ENCODE peak calls at places on chromosomes 2 and 18, in nine cellular contexts. One of them, this sample, is unnamed.

GRCh38 chr2:29012211-29012681 is 31.1 kb downstream of the TOGARAM2 start:
- DNase-seq in aorta: no peak
- DNase-seq in fibroblast of lung: no peak
- DNase-seq in spleen: peak; percentile 87
- DNase-seq in endodermal cell: no peak
- DNase-seq in upper lobe of right lung: no peak
- DNase-seq in body of pancreas: peak; percentile 80
- DNase-seq in heart left ventricle: peak; percentile 93
- DNase-seq in BE2C: no peak
- DNase-seq in this sample: peak; percentile 9

GRCh38 chr2:191899442-191899841 is 52.6 kb upstream of the CAVIN2 start:
- DNase-seq in aorta: no peak
- DNase-seq in fibroblast of lung: peak; percentile 91
- DNase-seq in spleen: no peak
- DNase-seq in endodermal cell: no peak
- DNase-seq in upper lobe of right lung: no peak
- DNase-seq in body of pancreas: no peak
- DNase-seq in heart left ventricle: no peak
- DNase-seq in BE2C: no peak
- DNase-seq in this sample: no peak

GRCh38 chr2:127413782-127414743 is 4.2 kb upstream of the PROC start:
- DNase-seq in aorta: no peak
- DNase-seq in fibroblast of lung: peak; percentile 68
- DNase-seq in spleen: no peak
- DNase-seq in endodermal cell: no peak
- DNase-seq in upper lobe of right lung: no peak
- DNase-seq in body of pancreas: no peak
- DNase-seq in heart left ventricle: no peak
- DNase-seq in BE2C: no peak
- DNase-seq in this sample: no peak

GRCh38 chr2:105072039-105072438 is 34.2 kb downstream of the MRPS9 start:
- DNase-seq in aorta: no peak
- DNase-seq in fibroblast of lung: no peak
- DNase-seq in spleen: no peak
- DNase-seq in endodermal cell: no peak
- DNase-seq in upper lobe of right lung: no peak
- DNase-seq in body of pancreas: no peak
- DNase-seq in heart left ventricle: no peak
- DNase-seq in BE2C: no peak
- DNase-seq in this sample: no peak

GRCh38 chr2:96158554-96158940 is 13.3 kb upstream of the DUSP2 start:
- DNase-seq in aorta: peak; percentile 67
- DNase-seq in fibroblast of lung: no peak
- DNase-seq in spleen: peak; percentile 78
- DNase-seq in endodermal cell: peak; percentile 57
- DNase-seq in upper lobe of right lung: peak; percentile 40
- DNase-seq in body of pancreas: no peak
- DNase-seq in heart left ventricle: no peak
- DNase-seq in BE2C: no peak
- DNase-seq in this sample: no peak

GRCh38 chr2:25700221-25700660 is 26.9 kb upstream of the DTNB start:
- DNase-seq in aorta: no peak
- DNase-seq in fibroblast of lung: peak; percentile 33
- DNase-seq in spleen: no peak
- DNase-seq in endodermal cell: no peak
- DNase-seq in upper lobe of right lung: peak; percentile 5
- DNase-seq in body of pancreas: peak; percentile 27
- DNase-seq in heart left ventricle: no peak
- DNase-seq in BE2C: peak; percentile 43
- DNase-seq in this sample: peak; percentile 29

GRCh38 chr2:146874260-146874658 is 970.6 kb upstream of the ACVR2A start:
- DNase-seq in aorta: no peak
- DNase-seq in fibroblast of lung: peak; percentile 71
- DNase-seq in spleen: no peak
- DNase-seq in endodermal cell: no peak
- DNase-seq in upper lobe of right lung: no peak
- DNase-seq in body of pancreas: no peak
- DNase-seq in heart left ventricle: no peak
- DNase-seq in BE2C: no peak
- DNase-seq in this sample: no peak

GRCh38 chr2:134943540-134943939 is 24.9 kb downstream of the CCNT2 start:
- DNase-seq in aorta: no peak
- DNase-seq in fibroblast of lung: no peak
- DNase-seq in spleen: no peak
- DNase-seq in endodermal cell: no peak
- DNase-seq in upper lobe of right lung: no peak
- DNase-seq in body of pancreas: no peak
- DNase-seq in heart left ventricle: no peak
- DNase-seq in BE2C: no peak
- DNase-seq in this sample: no peak

GRCh38 chr2:10079192-10079930 is 850 bp downstream of the CYS1 start:
- DNase-seq in aorta: peak; percentile 84
- DNase-seq in fibroblast of lung: peak; percentile 76
- DNase-seq in spleen: no peak
- DNase-seq in endodermal cell: peak; percentile 71
- DNase-seq in upper lobe of right lung: no peak
- DNase-seq in body of pancreas: peak; percentile 38
- DNase-seq in heart left ventricle: peak; percentile 55
- DNase-seq in BE2C: no peak
- DNase-seq in this sample: peak; percentile 83

GRCh38 chr2:236162031-236162803 is 6.0 kb downstream of the GBX2 start:
- DNase-seq in aorta: no peak
- DNase-seq in fibroblast of lung: no peak
- DNase-seq in spleen: peak; percentile 50
- DNase-seq in endodermal cell: no peak
- DNase-seq in upper lobe of right lung: peak; percentile 40
- DNase-seq in body of pancreas: no peak
- DNase-seq in heart left ventricle: no peak
- DNase-seq in BE2C: no peak
- DNase-seq in this sample: no peak
- H3K27me3 ChIP-seq in aorta: no peaks in the 10 kb centered on the region
- H3K27me3 ChIP-seq in fibroblast of lung: peaks cover 57% of the 10 kb centered on the region
- H3K27me3 ChIP-seq in spleen: peaks cover 100% of the 10 kb centered on the region
- H3K27me3 ChIP-seq in endodermal cell: peaks cover 100% of the 10 kb centered on the region
- H3K27me3 ChIP-seq in upper lobe of right lung: peaks cover 88% of the 10 kb centered on the region
- H3K27me3 ChIP-seq in body of pancreas: peaks cover 9% of the 10 kb centered on the region
- H3K27me3 ChIP-seq in heart left ventricle: peaks cover 78% of the 10 kb centered on the region
- H3K27me3 ChIP-seq in BE2C: peaks cover 61% of the 10 kb centered on the region
- H3K27me3 ChIP-seq in this sample: peaks cover 39% of the 10 kb centered on the region

GRCh38 chr2:197495433-197496134 is 4.1 kb downstream of the HSPD1 start:
- DNase-seq in aorta: no peak
- DNase-seq in fibroblast of lung: no peak
- DNase-seq in spleen: no peak
- DNase-seq in endodermal cell: no peak
- DNase-seq in upper lobe of right lung: no peak
- DNase-seq in body of pancreas: no peak
- DNase-seq in heart left ventricle: no peak
- DNase-seq in BE2C: no peak
- DNase-seq in this sample: no peak
- H3K4me1 ChIP-seq in aorta: no peaks in the 10 kb centered on the region
- H3K4me1 ChIP-seq in fibroblast of lung: peaks cover 4% of the 10 kb centered on the region
- H3K4me1 ChIP-seq in spleen: peaks cover 44% of the 10 kb centered on the region
- H3K4me1 ChIP-seq in endodermal cell: peaks cover 5% of the 10 kb centered on the region
- H3K4me1 ChIP-seq in upper lobe of right lung: peaks cover 15% of the 10 kb centered on the region
- H3K4me1 ChIP-seq in body of pancreas: peaks cover 33% of the 10 kb centered on the region
- H3K4me1 ChIP-seq in heart left ventricle: peaks cover 37% of the 10 kb centered on the region
- H3K4me1 ChIP-seq in BE2C: no peaks in the 10 kb centered on the region
- H3K4me1 ChIP-seq in this sample: no peaks in the 10 kb centered on the region

GRCh38 chr2:179861027-179861776 is at the start of gene ZNF385B:
- DNase-seq in aorta: peak; percentile 78
- DNase-seq in fibroblast of lung: peak; percentile 38
- DNase-seq in spleen: no peak
- DNase-seq in endodermal cell: peak; percentile 83
- DNase-seq in upper lobe of right lung: peak; percentile 67
- DNase-seq in body of pancreas: peak; percentile 16
- DNase-seq in heart left ventricle: no peak
- DNase-seq in BE2C: no peak
- DNase-seq in this sample: peak; percentile 17

GRCh38 chr2:179859523-179859922 is 1.9 kb downstream of the ZNF385B start:
- DNase-seq in aorta: no peak
- DNase-seq in fibroblast of lung: no peak
- DNase-seq in spleen: no peak
- DNase-seq in endodermal cell: no peak
- DNase-seq in upper lobe of right lung: no peak
- DNase-seq in body of pancreas: no peak
- DNase-seq in heart left ventricle: no peak
- DNase-seq in BE2C: no peak
- DNase-seq in this sample: no peak

GRCh38 chr2:179860255-179861026 is 971 bp downstream of the ZNF385B start:
- DNase-seq in aorta: peak; percentile 68
- DNase-seq in fibroblast of lung: no peak
- DNase-seq in spleen: no peak
- DNase-seq in endodermal cell: peak; percentile 77
- DNase-seq in upper lobe of right lung: no peak
- DNase-seq in body of pancreas: peak; percentile 15
- DNase-seq in heart left ventricle: no peak
- DNase-seq in BE2C: no peak
- DNase-seq in this sample: no peak

GRCh38 chr2:179862898-179863458 is 1.6 kb upstream of the ZNF385B start:
- DNase-seq in aorta: no peak
- DNase-seq in fibroblast of lung: no peak
- DNase-seq in spleen: no peak
- DNase-seq in endodermal cell: peak; percentile 47
- DNase-seq in upper lobe of right lung: no peak
- DNase-seq in body of pancreas: no peak
- DNase-seq in heart left ventricle: no peak
- DNase-seq in BE2C: no peak
- DNase-seq in this sample: no peak

DNA sequence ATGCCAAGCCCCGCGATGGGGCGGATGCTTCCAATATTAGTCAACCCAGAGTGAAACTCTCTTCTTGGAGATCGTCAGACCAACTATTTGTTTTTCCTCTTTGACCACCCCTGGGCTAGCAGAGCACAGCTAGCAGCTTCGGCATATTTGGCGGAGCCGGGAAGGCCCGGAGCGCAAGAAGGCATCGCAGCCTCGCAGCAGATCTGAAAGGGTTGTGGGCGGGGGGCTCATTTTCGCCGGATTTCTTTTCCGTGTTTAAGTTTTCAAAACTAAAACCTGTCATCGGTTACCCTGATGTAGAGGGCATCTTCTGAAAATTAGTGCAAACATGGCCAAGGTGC is 335 bp upstream of the ZNF385B start:
- DNase-seq in aorta: peak; percentile 77
- DNase-seq in fibroblast of lung: peak; percentile 29
- DNase-seq in spleen: no peak
- DNase-seq in endodermal cell: no peak
- DNase-seq in upper lobe of right lung: peak; percentile 63
- DNase-seq in body of pancreas: no peak
- DNase-seq in heart left ventricle: no peak
- DNase-seq in BE2C: no peak
- DNase-seq in this sample: no peak
- H3K27me3 ChIP-seq in aorta: no peaks in the 10 kb centered on the region
- H3K27me3 ChIP-seq in fibroblast of lung: peaks cover 17% of the 10 kb centered on the region
- H3K27me3 ChIP-seq in spleen: peaks cover 53% of the 10 kb centered on the region
- H3K27me3 ChIP-seq in endodermal cell: peaks cover 97% of the 10 kb centered on the region
- H3K27me3 ChIP-seq in upper lobe of right lung: peaks cover 10% of the 10 kb centered on the region
- H3K27me3 ChIP-seq in body of pancreas: no peaks in the 10 kb centered on the region
- H3K27me3 ChIP-seq in heart left ventricle: peaks cover 24% of the 10 kb centered on the region
- H3K27me3 ChIP-seq in BE2C: peaks cover 31% of the 10 kb centered on the region
- H3K27me3 ChIP-seq in this sample: no peaks in the 10 kb centered on the region

GRCh38 chr18:9105420-9105819 is 2.9 kb downstream of the NDUFV2 start:
- DNase-seq in aorta: no peak
- DNase-seq in fibroblast of lung: no peak
- DNase-seq in spleen: no peak
- DNase-seq in endodermal cell: no peak
- DNase-seq in upper lobe of right lung: no peak
- DNase-seq in body of pancreas: no peak
- DNase-seq in heart left ventricle: no peak
- DNase-seq in BE2C: no peak
- DNase-seq in this sample: no peak
- H3K4me1 ChIP-seq in aorta: peaks cover 5% of the 10 kb centered on the region
- H3K4me1 ChIP-seq in fibroblast of lung: peaks cover 13% of the 10 kb centered on the region
- H3K4me1 ChIP-seq in spleen: peaks cover 83% of the 10 kb centered on the region
- H3K4me1 ChIP-seq in endodermal cell: no peaks in the 10 kb centered on the region
- H3K4me1 ChIP-seq in upper lobe of right lung: peaks cover 64% of the 10 kb centered on the region
- H3K4me1 ChIP-seq in body of pancreas: peaks cover 74% of the 10 kb centered on the region
- H3K4me1 ChIP-seq in heart left ventricle: peaks cover 78% of the 10 kb centered on the region
- H3K4me1 ChIP-seq in BE2C: no peaks in the 10 kb centered on the region
- H3K4me1 ChIP-seq in this sample: peaks cover 68% of the 10 kb centered on the region

GRCh38 chr2:118059919-118060478 is 28.3 kb upstream of the INSIG2 start:
- DNase-seq in aorta: no peak
- DNase-seq in fibroblast of lung: peak; percentile 99
- DNase-seq in spleen: no peak
- DNase-seq in endodermal cell: no peak
- DNase-seq in upper lobe of right lung: no peak
- DNase-seq in body of pancreas: no peak
- DNase-seq in heart left ventricle: no peak
- DNase-seq in BE2C: no peak
- DNase-seq in this sample: no peak

GRCh38 chr2:118061135-118061955 is 26.9 kb upstream of the INSIG2 start:
- DNase-seq in aorta: no peak
- DNase-seq in fibroblast of lung: peak; percentile 60
- DNase-seq in spleen: no peak
- DNase-seq in endodermal cell: peak; percentile 66
- DNase-seq in upper lobe of right lung: no peak
- DNase-seq in body of pancreas: no peak
- DNase-seq in heart left ventricle: no peak
- DNase-seq in BE2C: no peak
- DNase-seq in this sample: no peak

GRCh38 chr2:118062669-118063068 is 25.6 kb upstream of the INSIG2 start:
- DNase-seq in aorta: no peak
- DNase-seq in fibroblast of lung: no peak
- DNase-seq in spleen: no peak
- DNase-seq in endodermal cell: no peak
- DNase-seq in upper lobe of right lung: no peak
- DNase-seq in body of pancreas: no peak
- DNase-seq in heart left ventricle: no peak
- DNase-seq in BE2C: no peak
- DNase-seq in this sample: no peak

GRCh38 chr2:118058979-118059378 is 29.3 kb upstream of the INSIG2 start:
- DNase-seq in aorta: no peak
- DNase-seq in fibroblast of lung: peak; percentile 65
- DNase-seq in spleen: no peak
- DNase-seq in endodermal cell: no peak
- DNase-seq in upper lobe of right lung: no peak
- DNase-seq in body of pancreas: no peak
- DNase-seq in heart left ventricle: no peak
- DNase-seq in BE2C: no peak
- DNase-seq in this sample: no peak

GRCh38 chr2:118062048-118062447 is 26.2 kb upstream of the INSIG2 start:
- DNase-seq in aorta: no peak
- DNase-seq in fibroblast of lung: no peak
- DNase-seq in spleen: no peak
- DNase-seq in endodermal cell: no peak
- DNase-seq in upper lobe of right lung: no peak
- DNase-seq in body of pancreas: no peak
- DNase-seq in heart left ventricle: no peak
- DNase-seq in BE2C: no peak
- DNase-seq in this sample: no peak
- H3K27me3 ChIP-seq in aorta: no peaks in the 10 kb centered on the region
- H3K27me3 ChIP-seq in fibroblast of lung: peaks cover 8% of the 10 kb centered on the region
- H3K27me3 ChIP-seq in spleen: peaks cover 4% of the 10 kb centered on the region
- H3K27me3 ChIP-seq in endodermal cell: no peaks in the 10 kb centered on the region
- H3K27me3 ChIP-seq in upper lobe of right lung: peaks cover 7% of the 10 kb centered on the region
- H3K27me3 ChIP-seq in body of pancreas: no peaks in the 10 kb centered on the region
- H3K27me3 ChIP-seq in heart left ventricle: peaks cover 4% of the 10 kb centered on the region
- H3K27me3 ChIP-seq in BE2C: no peaks in the 10 kb centered on the region
- H3K27me3 ChIP-seq in this sample: no peaks in the 10 kb centered on the region

This sample was measured in thyroid gland.